ENCODE peak calls at places on chromosome 3, in five cellular contexts. C is right lobe of liver, D is esophagus squamous epithelium, X is adrenal gland, B is NB4. H is an unnamed sample.

GRCh38 chr3:10757821-10758130 is 58.3 kb upstream of the SLC6A11 start:
- DNase-seq in C (no peak), D (no peak), X (no peak), B (no peak), H (no peak)

GRCh38 chr3:12193485-12194165 is 34.9 kb upstream of the TIMP4 start:
- DNase-seq in C (no peak), D (no peak), X (no peak), B (peak), H (no peak)

GRCh38 chr3:192881159-192881786 is 36.4 kb downstream of the MB21D2 start:
- DNase-seq in C (no peak), D (no peak), X (no peak), B (no peak), H (no peak)

GRCh38 chr3:101964861-101965260 is 115.5 kb downstream of the NFKBIZ start:
- DNase-seq in C (no peak), D (no peak), X (no peak), B (no peak), H (no peak)

GRCh38 chr3:96209703-96210102 is 604.7 kb upstream of the EPHA6 start:
- DNase-seq in C (no peak), D (no peak), X (no peak), B (no peak), H (no peak)

GRCh38 chr3:196554205-196554604 is 14.1 kb downstream of the WDR53 start:
- DNase-seq in C (no peak), D (no peak), X (no peak), B (peak), H (no peak)

GRCh38 chr3:37862219-37862711 is 585 bp downstream of the CTDSPL start:
- DNase-seq in C (peak), D (no peak), X (peak), B (no peak), H (peak)

GRCh38 chr3:12905316-12906071 is 64.1 kb upstream of the RPL32 start:
- DNase-seq in C (no peak), D (no peak), X (no peak), B (no peak), H (no peak)

GRCh38 chr3:25306066-25306465 is 122.0 kb upstream of the RARB start:
- DNase-seq in C (no peak), D (no peak), X (no peak), B (no peak), H (peak)

GRCh38 chr3:37989821-37990480 is 635 bp upstream of the VILL start:
- DNase-seq in C (peak), D (no peak), X (no peak), B (no peak), H (no peak)

GRCh38 chr3:60010778-60011177 is 961.0 kb upstream of the CFAP20DC start:
- DNase-seq in C (no peak), D (no peak), X (no peak), B (peak), H (no peak)

GRCh38 chr3:34213481-34213880 is 415.1 kb downstream of the PDCD6IP start:
- DNase-seq in C (no peak), D (no peak), X (no peak), B (no peak), H (no peak)

GRCh38 chr3:168885028-168885427 is 778.5 kb downstream of the MECOM start:
- DNase-seq in C (no peak), D (no peak), X (no peak), B (no peak), H (no peak)

DNA sequence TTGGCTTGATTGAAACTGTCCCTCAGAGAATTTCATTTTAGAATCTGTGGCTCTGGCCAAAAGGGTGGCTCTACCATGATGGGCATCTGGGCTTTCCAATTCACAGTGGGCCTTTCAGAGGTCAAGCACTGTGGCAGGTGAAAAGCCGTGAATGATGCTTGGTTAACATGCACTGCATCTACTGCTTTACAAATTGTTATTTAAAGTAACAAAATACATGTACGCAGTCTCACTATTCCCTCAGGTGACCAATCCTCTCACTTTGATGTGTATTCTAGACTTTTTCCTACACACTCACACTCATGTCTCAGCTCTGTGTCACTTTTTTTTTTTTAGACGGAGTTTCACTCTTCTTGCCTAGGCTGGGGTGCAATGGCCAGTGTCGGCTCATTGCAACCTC is 70.5 kb downstream of the MGLL start:
- DNase-seq in C (no peak), D (no peak), X (no peak), B (no peak), H (no peak)
- TF ChIP-seq POLR2A in C (no peak), D (no peak), X (no peak), B (no peak), H (no peak)

DNA sequence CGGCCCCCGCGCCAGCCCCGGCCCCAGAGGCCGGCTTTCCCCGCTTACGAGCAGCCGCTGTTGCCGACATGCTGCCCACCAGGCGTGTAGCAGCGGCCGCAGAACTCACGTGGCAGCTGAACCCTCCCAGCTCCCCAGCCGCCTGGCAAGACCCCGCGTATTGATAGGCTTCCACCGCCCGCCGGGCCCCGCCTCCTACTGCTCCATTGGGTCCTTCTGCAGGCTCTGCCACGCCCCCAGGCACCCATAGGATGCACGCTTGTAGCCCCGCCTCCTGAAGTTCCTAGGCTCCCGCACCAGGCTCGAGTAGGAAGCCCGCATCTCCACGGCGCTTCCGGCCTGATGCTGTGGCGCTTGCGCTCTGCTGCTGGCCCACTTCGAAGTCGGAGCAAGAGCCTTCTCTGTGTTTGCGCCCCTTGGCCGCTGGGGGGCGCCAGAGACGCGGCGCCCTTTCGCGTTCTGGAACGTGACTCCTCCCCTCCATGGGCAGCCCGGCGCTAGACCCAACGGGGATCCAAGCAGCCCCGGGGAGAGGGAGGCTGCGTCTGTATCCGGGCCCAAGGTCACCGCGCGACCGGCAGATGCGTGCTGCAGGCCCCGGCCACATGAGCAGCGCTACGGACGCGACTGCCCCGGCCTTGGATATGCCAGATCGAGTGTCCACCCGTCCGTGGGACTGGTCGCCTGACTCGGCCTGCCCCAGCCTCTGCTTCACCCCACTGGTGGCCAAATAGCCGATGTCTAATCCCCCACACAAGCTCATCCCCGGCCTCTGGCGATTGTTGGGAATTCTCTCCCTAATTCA is at the start of the genes PARP3 and RRP9:
- DNase-seq in C (peak), D (peak), X (peak), B (peak), H (peak)
- TF ChIP-seq POLR2A in C (peak), D (peak), X (peak), B (peak), H (peak)

DNA sequence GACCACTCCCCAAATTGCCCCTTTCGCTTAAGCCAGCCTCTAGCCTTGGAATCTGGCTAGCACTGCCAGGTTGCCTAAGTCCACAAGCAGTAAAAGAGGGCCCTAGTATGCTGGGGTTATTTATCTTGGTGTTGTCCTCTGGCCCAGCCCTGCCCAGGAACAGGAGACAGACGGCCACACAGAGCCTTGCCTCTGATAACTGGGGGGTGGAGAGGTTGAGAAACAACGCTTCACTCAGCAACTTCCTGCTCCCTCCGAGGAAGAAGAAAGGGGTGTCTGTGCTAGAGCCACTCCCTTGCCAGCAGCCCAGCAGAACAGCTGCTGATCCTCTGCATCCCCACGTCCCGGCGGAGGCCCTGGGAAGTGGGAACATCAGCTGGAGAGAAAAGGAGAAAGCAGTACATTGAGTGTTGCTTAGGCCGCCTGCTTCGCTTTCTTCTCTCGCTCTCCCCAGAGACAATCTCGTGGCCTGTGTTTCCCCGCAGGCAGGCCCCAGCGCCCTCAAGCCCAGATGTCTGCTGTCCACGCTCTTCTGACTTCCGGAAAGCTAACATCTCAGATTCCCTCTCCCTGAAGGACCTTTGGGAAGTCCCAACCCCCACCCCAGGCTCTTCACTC is 22.6 kb upstream of the C3orf70 start:
- DNase-seq in C (peak), D (no peak), X (peak), B (peak), H (no peak)
- TF ChIP-seq POLR2A in C (no peak), D (no peak), X (no peak), B (peak), H (no peak)

DNA sequence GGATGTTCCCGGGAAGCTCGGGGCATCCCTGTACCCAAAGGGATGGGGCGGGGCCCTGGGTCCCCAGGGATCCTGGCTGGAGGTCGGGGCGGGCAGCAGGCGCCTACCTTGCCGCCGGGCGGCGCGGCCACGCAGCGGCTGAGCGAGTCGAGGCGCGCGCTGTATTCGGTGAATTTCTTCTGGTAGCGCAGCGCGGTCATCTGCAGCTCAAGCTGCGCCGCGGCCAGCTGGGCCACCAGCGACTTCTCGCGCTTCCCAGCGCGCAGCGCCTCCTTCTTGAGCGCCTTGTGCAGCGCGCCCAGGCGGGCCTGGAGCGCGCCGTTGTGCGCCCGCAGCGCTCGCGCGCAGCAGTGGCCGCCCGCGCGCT is 762 bp downstream of the PDZRN3 start:
- DNase-seq in C (no peak), D (no peak), X (peak), B (no peak), H (peak)
- TF ChIP-seq POLR2A in C (no peak), D (no peak), X (peak), B (no peak), H (no peak)

GRCh38 chr3:56790016-56790950 is 11.5 kb downstream of the ARHGEF3 start:
- DNase-seq in C (no peak), D (no peak), X (peak), B (no peak), H (no peak)
- TF ChIP-seq POLR2A in C (no peak), D (no peak), X (no peak), B (no peak), H (no peak)

DNA sequence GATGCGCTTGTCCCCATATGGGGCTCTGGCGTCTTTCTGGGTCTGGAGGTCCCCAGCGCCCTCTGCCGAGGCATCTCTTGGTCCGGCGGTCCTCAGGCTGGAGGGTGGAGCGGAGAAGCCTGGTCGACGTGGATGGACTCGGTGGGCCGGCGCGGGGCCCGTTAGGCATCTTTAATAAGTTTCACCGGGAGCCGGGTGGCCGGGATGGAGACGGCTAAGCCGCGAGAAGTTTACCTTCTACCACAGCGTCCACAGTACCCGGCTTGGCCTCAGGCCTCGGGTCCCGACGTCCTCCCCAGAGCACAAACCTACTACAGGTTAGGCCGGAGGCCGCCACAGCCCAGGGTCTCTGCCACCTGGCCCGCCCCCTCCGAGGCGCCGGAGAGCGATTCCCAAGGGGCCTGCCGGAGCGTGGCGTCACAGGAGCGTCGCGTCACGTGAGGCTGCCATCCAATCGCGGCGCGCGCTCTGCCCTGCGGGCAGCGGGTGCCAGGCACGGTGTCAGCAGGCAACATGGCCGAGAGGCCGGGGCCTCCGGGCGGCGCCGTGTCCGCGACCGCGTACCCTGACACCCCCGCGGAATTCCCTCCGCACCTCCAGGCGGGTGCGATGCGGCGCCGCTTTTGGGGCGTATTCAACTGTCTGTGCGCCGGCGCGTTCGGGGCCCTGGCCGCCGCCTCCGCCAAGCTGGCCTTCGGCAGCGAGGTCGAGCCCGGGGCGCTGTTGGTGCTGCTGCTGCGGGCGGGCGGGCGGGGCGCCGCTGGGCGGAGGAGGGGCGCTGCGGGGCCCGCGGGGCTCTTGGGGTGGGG is at the start of gene TMEM42:
- DNase-seq in C (peak), D (peak), X (peak), B (peak), H (peak)
- TF ChIP-seq POLR2A in C (peak), D (peak), X (peak), B (peak), H (peak)